ENCODE peak calls at places on chromosomes 11 and 22, in six cellular contexts. I is H9, P is neuronal stem cell, V is IMR-90, R is H1, H is trophoblast cell. M is an unnamed sample.

GRCh38 chr22:35328472-35328885 is 28.8 kb downstream of the TOM1 start:
- DNase-seq in V (no peak), I (no peak), H (peak), P (no peak), R (no peak), M (no peak)

GRCh38 chr22:44221710-44222475 is 41.2 kb downstream of the PARVG start:
- DNase-seq in I (no peak), V (no peak), P (no peak), H (no peak), R (peak), M (no peak)

GRCh38 chr11:120108154-120108784 is 29.6 kb downstream of the TRIM29 start:
- DNase-seq in P (peak), R (peak), I (peak), V (peak), H (peak), M (peak)

GRCh38 chr22:27512283-27512761 is 289.2 kb downstream of the MN1 start:
- DNase-seq in R (no peak), I (no peak), V (peak), P (no peak), H (peak), M (peak)

GRCh38 chr11:14371249-14371648 is 12.3 kb upstream of the RRAS2 start:
- DNase-seq in H (no peak), I (no peak), V (no peak), P (no peak), R (no peak), M (no peak)

GRCh38 chr11:26778000-26778757 is 56.3 kb upstream of the SLC5A12 start:
- DNase-seq in V (peak), R (no peak), I (no peak), P (no peak), H (no peak), M (peak)

GRCh38 chr22:24105661-24106060 is 75.6 kb upstream of the SUSD2 start:
- DNase-seq in H (no peak), R (no peak), P (no peak), I (no peak), V (no peak), M (no peak)

GRCh38 chr11:61061081-61061826 is 41.0 kb upstream of the CD5 start:
- DNase-seq in H (peak), I (peak), P (no peak), R (no peak), V (no peak), M (no peak)

GRCh38 chr22:40502919-40503318 is 132.5 kb downstream of the SGSM3 start:
- DNase-seq in P (no peak), V (no peak), I (no peak), R (no peak), H (no peak), M (no peak)

GRCh38 chr11:75261902-75262361 is 21.4 kb downstream of the TPBGL start:
- DNase-seq in H (no peak), V (no peak), R (no peak), I (no peak), P (no peak), M (no peak)

GRCh38 chr11:69121021-69121420 is 34.7 kb upstream of the SMIM38 start:
- DNase-seq in H (no peak), P (no peak), I (no peak), V (no peak), R (no peak), M (no peak)

GRCh38 chr11:131606936-131607335 is 236.5 kb downstream of the NTM start:
- DNase-seq in I (no peak), R (no peak), H (no peak), V (no peak), P (no peak), M (no peak)

GRCh38 chr11:123231263-123231662 is 36.2 kb upstream of the CLMP start:
- DNase-seq in I (no peak), V (peak), R (no peak), P (no peak), H (peak), M (peak)

DNA sequence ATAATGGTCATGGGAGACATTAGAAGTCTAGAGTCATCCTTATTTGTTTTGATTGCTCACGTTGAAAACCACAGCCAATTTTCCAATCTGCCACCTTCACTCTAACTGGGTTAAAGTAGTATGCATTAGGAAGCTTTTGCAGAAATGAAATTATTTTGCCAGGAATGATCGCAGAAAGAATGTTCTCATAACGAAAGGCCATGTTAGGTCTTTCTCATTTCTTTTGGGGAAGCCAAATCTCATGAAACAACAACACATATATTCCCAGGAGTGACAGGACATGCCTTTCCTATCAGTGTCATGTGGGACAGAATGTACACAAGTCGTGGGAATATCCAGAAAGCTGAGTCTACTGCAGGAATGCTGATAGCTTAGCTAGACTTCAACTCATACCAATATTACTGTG is 386.3 kb downstream of the AASDHPPT start:
- DNase-seq in R (no peak), P (no peak), I (no peak), H (peak), V (peak), M (peak)
- H3K4me2 ChIP-seq in R (no peak), P (no peak), I (no peak), H (no peak), V (peak), M (no peak)

DNA sequence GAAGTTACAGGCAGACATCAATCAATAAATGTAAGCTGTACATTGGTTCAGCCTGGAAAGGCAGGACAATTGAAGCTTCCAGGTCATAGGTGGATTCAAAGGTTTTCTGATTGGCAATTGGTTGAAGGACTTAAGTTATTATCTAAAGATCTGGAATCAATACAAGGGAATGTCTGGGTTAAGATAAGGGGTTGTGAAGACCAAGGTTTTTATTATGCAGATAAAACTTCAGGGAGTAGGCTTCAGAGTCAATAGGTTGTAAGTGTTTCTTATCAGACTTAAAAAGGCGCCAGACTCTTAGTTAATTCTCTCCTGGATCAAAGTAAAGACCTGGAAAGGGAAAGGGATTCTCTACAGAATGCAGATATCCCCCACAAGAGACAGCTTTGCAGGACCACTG is 935.4 kb downstream of the TBC1D22A start:
- DNase-seq in H (no peak), P (no peak), I (no peak), R (no peak), V (no peak), M (no peak)
- H3K14ac ChIP-seq in H (no peak), P (no peak), I (no peak), R (no peak), V (no peak), M (no peak)

GRCh38 chr11:112477152-112477928 is 216.7 kb upstream of the PLET1 start:
- DNase-seq in P (no peak), V (no peak), I (no peak), H (no peak), R (no peak), M (no peak)
- H3K4me2 ChIP-seq in P (no peak), V (no peak), I (no peak), H (no peak), R (no peak), M (no peak)

DNA sequence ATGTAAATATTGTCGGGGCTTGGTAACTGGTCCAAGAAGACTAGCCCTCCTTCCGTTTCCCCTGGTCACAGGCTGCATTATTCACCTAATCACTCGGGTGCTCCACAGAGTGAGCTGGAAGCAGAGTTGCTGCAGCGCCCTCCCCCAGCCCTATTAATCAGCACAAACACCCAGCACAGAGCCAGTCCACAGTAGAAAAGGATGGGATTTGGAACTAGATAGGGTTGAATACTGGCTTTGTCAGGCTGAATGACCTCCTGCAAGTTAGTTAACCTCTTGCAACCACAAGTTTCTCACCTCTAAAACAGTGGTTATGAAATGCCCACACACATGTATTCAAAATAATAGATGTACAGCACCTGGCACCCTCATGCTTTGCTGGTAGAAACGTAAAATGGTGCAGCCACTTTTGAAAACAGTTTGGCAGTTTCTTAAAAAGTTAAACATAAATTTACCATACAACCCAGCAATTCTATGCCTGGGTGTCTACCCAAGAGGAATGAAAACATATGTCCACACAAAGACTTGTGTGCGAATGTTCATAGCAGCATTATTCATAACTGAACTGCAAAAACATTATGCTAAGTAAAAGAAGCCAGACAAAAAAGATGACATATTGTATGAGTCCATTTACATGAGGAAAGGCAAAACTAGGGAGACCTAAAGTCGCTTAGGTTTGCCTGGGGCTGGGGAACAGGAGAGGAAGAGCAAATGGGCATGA is 31.7 kb upstream of the APLP2 start:
- DNase-seq in H (no peak), R (no peak), I (peak), V (no peak), P (peak), M (no peak)
- H3K14ac ChIP-seq in H (no peak), R (no peak), I (no peak), V (no peak), P (no peak), M (no peak)

DNA sequence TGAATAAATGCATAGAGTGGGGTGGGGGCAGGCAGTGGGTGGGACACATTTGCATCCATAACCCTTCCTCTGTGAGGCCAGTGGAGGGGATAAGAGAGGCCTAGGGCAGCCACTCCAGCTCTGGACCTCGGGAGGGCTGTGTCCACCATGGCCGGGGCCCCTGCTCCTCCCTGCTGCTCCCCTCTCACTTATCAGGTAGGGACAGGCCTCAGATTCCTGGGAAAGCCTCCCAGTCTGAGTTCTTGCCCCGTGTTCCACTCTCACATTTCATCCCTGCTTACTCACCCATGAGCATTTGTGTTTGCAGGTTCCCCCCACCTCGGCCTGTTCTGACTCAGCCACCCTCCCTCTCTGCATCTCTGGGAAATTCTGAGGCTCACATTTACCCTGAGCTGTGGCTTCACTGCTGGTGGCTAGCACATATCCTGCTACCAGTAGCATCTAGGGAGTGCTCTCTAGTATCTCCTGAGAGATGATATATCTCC is 128.7 kb upstream of the TOP3B start:
- DNase-seq in R (no peak), I (no peak), P (no peak), V (peak), H (no peak), M (peak)
- H3K4me2 ChIP-seq in R (no peak), I (no peak), P (no peak), V (no peak), H (no peak), M (no peak)

GRCh38 chr22:37016134-37016910 is 2.9 kb downstream of the TST start:
- DNase-seq in I (no peak), P (no peak), V (no peak), H (no peak), R (no peak), M (no peak)
- H3K14ac ChIP-seq in I (no peak), P (no peak), V (no peak), H (no peak), R (no peak), M (no peak)

DNA sequence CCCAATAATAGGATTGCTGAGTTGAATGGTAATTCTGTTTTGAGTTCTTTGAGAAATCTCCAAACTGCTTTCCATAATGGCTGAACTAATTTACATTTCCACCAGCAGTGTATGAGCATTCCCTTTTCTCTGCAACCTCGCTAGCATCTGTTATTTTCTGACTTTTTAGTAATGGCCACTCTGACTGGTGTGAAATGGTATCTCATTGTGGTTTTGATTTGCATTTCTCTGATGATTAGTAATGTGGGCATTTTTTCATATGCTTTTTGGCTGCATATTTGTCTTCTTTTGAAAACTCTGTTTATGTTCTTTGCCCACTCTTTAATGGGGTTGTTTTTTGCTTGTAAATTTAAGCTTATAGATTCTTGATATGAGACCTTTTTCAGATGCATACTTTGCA is 97.4 kb downstream of the FDX1 start:
- DNase-seq in R (no peak), I (no peak), P (no peak), V (peak), H (no peak), M (no peak)
- H3K4me2 ChIP-seq in R (no peak), I (no peak), P (no peak), V (no peak), H (no peak), M (no peak)

GRCh38 chr11:71268706-71269321 is 16.4 kb upstream of the SHANK2 start:
- DNase-seq in V (no peak), H (no peak), P (no peak), I (peak), R (peak), M (no peak)

GRCh38 chr11:71266114-71266833 is 13.9 kb upstream of the SHANK2 start:
- DNase-seq in R (peak), I (peak), V (no peak), P (no peak), H (peak), M (no peak)

GRCh38 chr11:71269603-71270511 is 17.5 kb upstream of the SHANK2 start:
- DNase-seq in V (no peak), I (peak), R (peak), P (no peak), H (no peak), M (no peak)

GRCh38 chr11:71267807-71268421 is 15.5 kb upstream of the SHANK2 start:
- DNase-seq in R (peak), P (no peak), I (no peak), V (no peak), H (no peak), M (no peak)

DNA sequence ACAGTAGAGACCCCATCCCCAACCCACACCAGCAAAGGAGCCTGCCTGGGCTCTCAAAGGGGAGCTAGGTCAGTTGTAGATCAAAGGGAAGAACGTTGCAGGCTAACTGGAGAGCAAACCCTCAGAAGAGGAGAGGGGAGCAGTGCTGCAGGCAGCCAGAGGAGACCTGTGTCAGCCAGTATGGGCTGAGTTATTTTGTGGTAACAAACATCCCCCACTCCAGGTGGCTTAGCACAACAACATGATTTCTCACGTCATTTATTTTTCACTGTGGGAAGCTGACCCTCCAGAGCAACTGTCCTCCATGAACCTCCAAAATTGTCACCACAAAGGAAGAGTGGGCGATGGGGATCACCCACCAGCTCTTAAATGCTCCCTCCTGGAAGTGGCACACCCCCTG is 19.8 kb upstream of the SHANK2 start:
- DNase-seq in P (no peak), H (no peak), R (no peak), V (no peak), I (no peak), M (no peak)
- H3K14ac ChIP-seq in P (no peak), H (no peak), R (no peak), V (no peak), I (peak), M (no peak)

GRCh38 chr22:25119609-25120008 is 80.0 kb upstream of the CRYBB3 start:
- DNase-seq in H (no peak), V (no peak), P (no peak), I (no peak), R (no peak), M (no peak)

GRCh38 chr22:25122136-25122764 is 77.4 kb upstream of the CRYBB3 start:
- DNase-seq in P (no peak), V (no peak), H (no peak), I (no peak), R (no peak), M (no peak)

GRCh38 chr22:25120761-25121212 is 78.9 kb upstream of the CRYBB3 start:
- DNase-seq in R (no peak), P (no peak), H (no peak), I (no peak), V (no peak), M (no peak)

GRCh38 chr22:25123677-25124076 is 76.0 kb upstream of the CRYBB3 start:
- DNase-seq in H (no peak), V (no peak), I (no peak), P (no peak), R (no peak), M (no peak)

GRCh38 chr22:25120093-25120561 is 79.5 kb upstream of the CRYBB3 start:
- DNase-seq in R (no peak), P (peak), H (no peak), I (peak), V (no peak), M (no peak)
- H3K4me2 ChIP-seq in R (peak), P (no peak), H (peak), I (no peak), V (no peak), M (no peak)

DNA sequence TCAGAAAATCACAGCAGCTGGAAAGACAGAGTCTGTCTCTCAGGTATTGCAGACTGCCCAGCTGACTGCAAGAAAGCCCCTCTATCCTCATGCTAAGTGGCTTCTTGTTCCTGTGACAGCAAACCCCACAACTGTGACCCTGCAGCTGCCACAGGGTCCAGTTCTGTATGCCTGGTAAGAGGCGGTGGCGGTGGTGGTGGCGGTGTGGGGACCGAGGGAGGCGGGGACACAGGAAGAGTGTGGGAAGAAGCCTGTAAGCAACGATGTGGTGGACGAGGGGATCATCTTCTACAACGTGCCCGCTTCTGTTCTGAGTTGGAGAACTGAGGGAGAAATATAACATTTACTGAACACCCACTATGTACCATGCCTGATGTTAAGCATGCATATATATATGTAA is 112.4 kb downstream of the TENM4 start:
- DNase-seq in R (no peak), P (no peak), V (no peak), H (no peak), I (no peak), M (no peak)
- H3K14ac ChIP-seq in R (no peak), P (no peak), V (no peak), H (no peak), I (no peak), M (no peak)